ENCODE peak calls at places on chromosomes 6 and 20, in eight cellular contexts. One of them, this sample, is unnamed. For H3K4me1, the result is how much of the 10 kb centered on the place peaks cover.

GRCh38 chr6:80610821-80611220 is 504.4 kb downstream of the BCKDHB start:
- DNase-seq in psoas muscle: no peak
- DNase-seq in A549: peak
- DNase-seq in cardiac muscle cell: peak
- DNase-seq in right lobe of liver: no peak
- DNase-seq in IMR-90: peak
- DNase-seq in PC-3: peak
- DNase-seq in HCT116: no peak
- DNase-seq in this sample: peak

GRCh38 chr6:155201461-155202226 is 62.2 kb upstream of the CLDN20 start:
- DNase-seq in psoas muscle: no peak
- DNase-seq in A549: peak
- DNase-seq in cardiac muscle cell: no peak
- DNase-seq in right lobe of liver: no peak
- DNase-seq in IMR-90: peak
- DNase-seq in PC-3: peak
- DNase-seq in HCT116: peak
- DNase-seq in this sample: peak

GRCh38 chr20:7695622-7696021 is 244.6 kb downstream of the HAO1 start:
- DNase-seq in psoas muscle: no peak
- DNase-seq in A549: no peak
- DNase-seq in cardiac muscle cell: peak
- DNase-seq in right lobe of liver: no peak
- DNase-seq in IMR-90: peak
- DNase-seq in PC-3: peak
- DNase-seq in HCT116: no peak
- DNase-seq in this sample: peak

GRCh38 chr6:82298012-82298411 is 50.5 kb upstream of the IBTK start:
- DNase-seq in psoas muscle: no peak
- DNase-seq in A549: peak
- DNase-seq in cardiac muscle cell: no peak
- DNase-seq in right lobe of liver: no peak
- DNase-seq in IMR-90: peak
- DNase-seq in PC-3: peak
- DNase-seq in HCT116: peak
- DNase-seq in this sample: peak

GRCh38 chr6:91482498-91482897 is 895.6 kb upstream of the MAP3K7 start:
- DNase-seq in psoas muscle: no peak
- DNase-seq in A549: no peak
- DNase-seq in cardiac muscle cell: no peak
- DNase-seq in right lobe of liver: no peak
- DNase-seq in IMR-90: no peak
- DNase-seq in PC-3: no peak
- DNase-seq in HCT116: no peak
- DNase-seq in this sample: no peak

GRCh38 chr20:41507851-41508250 is 110.3 kb downstream of the CHD6 start:
- DNase-seq in psoas muscle: no peak
- DNase-seq in A549: no peak
- DNase-seq in cardiac muscle cell: no peak
- DNase-seq in right lobe of liver: no peak
- DNase-seq in IMR-90: no peak
- DNase-seq in PC-3: no peak
- DNase-seq in HCT116: no peak
- DNase-seq in this sample: no peak

GRCh38 chr6:169378620-169379381 is 125.2 kb upstream of the THBS2 start:
- DNase-seq in psoas muscle: no peak
- DNase-seq in A549: no peak
- DNase-seq in cardiac muscle cell: no peak
- DNase-seq in right lobe of liver: no peak
- DNase-seq in IMR-90: no peak
- DNase-seq in PC-3: no peak
- DNase-seq in HCT116: no peak
- DNase-seq in this sample: no peak

GRCh38 chr6:20168668-20169633 is 43.3 kb downstream of the MBOAT1 start:
- DNase-seq in psoas muscle: no peak
- DNase-seq in A549: no peak
- DNase-seq in cardiac muscle cell: peak
- DNase-seq in right lobe of liver: peak
- DNase-seq in IMR-90: no peak
- DNase-seq in PC-3: no peak
- DNase-seq in HCT116: no peak
- DNase-seq in this sample: no peak

GRCh38 chr6:89085409-89086012 is 5.0 kb downstream of the PNRC1 start:
- DNase-seq in psoas muscle: no peak
- DNase-seq in A549: no peak
- DNase-seq in cardiac muscle cell: peak
- DNase-seq in right lobe of liver: no peak
- DNase-seq in IMR-90: no peak
- DNase-seq in PC-3: no peak
- DNase-seq in HCT116: no peak
- DNase-seq in this sample: no peak

GRCh38 chr6:43628392-43629103 is 516 bp downstream of the GTPBP2 start:
- DNase-seq in psoas muscle: peak
- DNase-seq in A549: peak
- DNase-seq in cardiac muscle cell: peak
- DNase-seq in right lobe of liver: peak
- DNase-seq in IMR-90: peak
- DNase-seq in PC-3: peak
- DNase-seq in HCT116: peak
- DNase-seq in this sample: no peak

GRCh38 chr20:47202765-47203667 is 153.5 kb downstream of the ZMYND8 start:
- DNase-seq in psoas muscle: peak
- DNase-seq in A549: no peak
- DNase-seq in cardiac muscle cell: no peak
- DNase-seq in right lobe of liver: no peak
- DNase-seq in IMR-90: no peak
- DNase-seq in PC-3: peak
- DNase-seq in HCT116: no peak
- DNase-seq in this sample: no peak
- H3K4me1 ChIP-seq in psoas muscle: under half
- H3K4me1 ChIP-seq in A549: under half
- H3K4me1 ChIP-seq in cardiac muscle cell: under half
- H3K4me1 ChIP-seq in right lobe of liver: under half
- H3K4me1 ChIP-seq in IMR-90: under half
- H3K4me1 ChIP-seq in PC-3: half or more
- H3K4me1 ChIP-seq in HCT116: half or more
- H3K4me1 ChIP-seq in this sample: under half

GRCh38 chr6:35302604-35303218 is 5.1 kb downstream of the DEF6 start:
- DNase-seq in psoas muscle: peak
- DNase-seq in A549: no peak
- DNase-seq in cardiac muscle cell: peak
- DNase-seq in right lobe of liver: no peak
- DNase-seq in IMR-90: peak
- DNase-seq in PC-3: peak
- DNase-seq in HCT116: peak
- DNase-seq in this sample: peak
- H3K4me1 ChIP-seq in psoas muscle: under half
- H3K4me1 ChIP-seq in A549: under half
- H3K4me1 ChIP-seq in cardiac muscle cell: under half
- H3K4me1 ChIP-seq in right lobe of liver: under half
- H3K4me1 ChIP-seq in IMR-90: under half
- H3K4me1 ChIP-seq in PC-3: under half
- H3K4me1 ChIP-seq in HCT116: under half
- H3K4me1 ChIP-seq in this sample: under half

DNA sequence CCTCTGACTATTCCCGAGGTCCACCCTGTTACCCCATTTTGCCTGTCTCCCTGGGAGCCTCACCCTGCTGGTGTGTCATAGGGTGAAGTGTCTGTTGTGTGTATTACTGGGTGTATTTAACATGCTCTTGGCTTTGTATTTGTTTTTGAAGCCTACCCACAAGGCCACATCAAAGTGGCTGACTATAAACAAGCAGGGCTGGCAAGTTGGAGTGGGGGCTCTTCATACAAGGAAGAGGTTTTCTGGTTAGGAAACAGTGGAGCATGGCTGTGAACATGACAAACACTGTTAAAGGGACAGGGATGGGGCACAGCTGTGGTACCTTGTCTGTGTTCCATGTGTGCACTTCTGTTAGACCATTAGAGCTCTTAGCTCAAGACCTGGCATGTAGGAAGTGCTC is 26.3 kb downstream of the HECA start:
- DNase-seq in psoas muscle: no peak
- DNase-seq in A549: no peak
- DNase-seq in cardiac muscle cell: no peak
- DNase-seq in right lobe of liver: no peak
- DNase-seq in IMR-90: peak
- DNase-seq in PC-3: no peak
- DNase-seq in HCT116: peak
- DNase-seq in this sample: no peak
- H3K4me1 ChIP-seq in psoas muscle: under half
- H3K4me1 ChIP-seq in A549: under half
- H3K4me1 ChIP-seq in cardiac muscle cell: under half
- H3K4me1 ChIP-seq in right lobe of liver: under half
- H3K4me1 ChIP-seq in IMR-90: under half
- H3K4me1 ChIP-seq in PC-3: under half
- H3K4me1 ChIP-seq in HCT116: under half
- H3K4me1 ChIP-seq in this sample: under half

DNA sequence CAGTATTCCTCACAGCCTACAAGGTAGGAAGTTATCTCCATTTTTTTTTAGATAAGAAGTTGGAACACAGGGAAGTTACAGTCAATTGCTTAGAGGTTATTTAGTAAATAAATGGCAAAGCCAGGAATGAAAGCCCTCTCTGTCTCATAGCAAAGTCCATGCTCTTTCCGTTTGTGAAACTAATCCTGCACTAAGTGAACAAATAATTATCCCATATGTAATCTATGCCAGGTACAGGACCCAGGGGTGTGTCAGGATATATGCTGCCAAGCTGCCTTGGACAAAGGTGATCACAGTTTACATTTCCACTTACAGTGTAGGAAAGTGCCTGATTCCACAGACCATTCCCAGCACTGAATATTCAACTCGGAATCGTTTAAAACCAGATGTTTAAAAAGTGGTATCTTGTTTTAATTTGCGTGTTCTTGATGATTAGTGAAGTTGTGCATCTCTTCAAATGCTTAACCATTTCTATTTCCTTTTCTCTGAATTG is 13.6 kb upstream of the GMDS start:
- DNase-seq in psoas muscle: no peak
- DNase-seq in A549: no peak
- DNase-seq in cardiac muscle cell: no peak
- DNase-seq in right lobe of liver: peak
- DNase-seq in IMR-90: no peak
- DNase-seq in PC-3: peak
- DNase-seq in HCT116: no peak
- DNase-seq in this sample: no peak
- H3K4me1 ChIP-seq in psoas muscle: under half
- H3K4me1 ChIP-seq in A549: under half
- H3K4me1 ChIP-seq in cardiac muscle cell: under half
- H3K4me1 ChIP-seq in right lobe of liver: under half
- H3K4me1 ChIP-seq in IMR-90: under half
- H3K4me1 ChIP-seq in PC-3: under half
- H3K4me1 ChIP-seq in HCT116: under half
- H3K4me1 ChIP-seq in this sample: under half

DNA sequence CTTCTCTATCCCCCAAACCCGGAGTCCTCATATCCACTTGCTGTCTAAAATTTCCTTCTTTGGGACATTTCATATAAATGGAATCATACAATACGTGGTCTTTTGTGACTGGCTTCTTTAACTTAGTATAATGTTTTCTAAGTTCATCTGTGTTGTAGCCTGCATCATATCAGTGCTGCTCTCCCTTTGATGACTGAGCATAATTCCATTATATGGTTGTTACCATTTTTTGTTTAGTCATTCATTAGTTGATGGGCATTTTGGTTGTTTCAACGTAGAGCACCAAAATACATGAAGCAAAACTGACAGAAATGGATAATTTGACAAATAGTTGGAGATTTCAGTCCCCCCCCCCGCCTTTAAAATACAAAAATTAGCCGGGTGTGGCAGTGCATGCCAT is 71.5 kb downstream of the ZFAND3 start:
- DNase-seq in psoas muscle: no peak
- DNase-seq in A549: no peak
- DNase-seq in cardiac muscle cell: no peak
- DNase-seq in right lobe of liver: no peak
- DNase-seq in IMR-90: no peak
- DNase-seq in PC-3: no peak
- DNase-seq in HCT116: no peak
- DNase-seq in this sample: no peak
- H3K4me1 ChIP-seq in psoas muscle: under half
- H3K4me1 ChIP-seq in A549: under half
- H3K4me1 ChIP-seq in cardiac muscle cell: under half
- H3K4me1 ChIP-seq in right lobe of liver: under half
- H3K4me1 ChIP-seq in IMR-90: under half
- H3K4me1 ChIP-seq in PC-3: under half
- H3K4me1 ChIP-seq in HCT116: under half
- H3K4me1 ChIP-seq in this sample: under half

GRCh38 chr6:137159912-137160311 is 13.5 kb downstream of the IL22RA2 start:
- DNase-seq in psoas muscle: no peak
- DNase-seq in A549: no peak
- DNase-seq in cardiac muscle cell: no peak
- DNase-seq in right lobe of liver: no peak
- DNase-seq in IMR-90: no peak
- DNase-seq in PC-3: no peak
- DNase-seq in HCT116: no peak
- DNase-seq in this sample: no peak
- H3K4me1 ChIP-seq in psoas muscle: under half
- H3K4me1 ChIP-seq in A549: under half
- H3K4me1 ChIP-seq in cardiac muscle cell: under half
- H3K4me1 ChIP-seq in right lobe of liver: under half
- H3K4me1 ChIP-seq in IMR-90: under half
- H3K4me1 ChIP-seq in PC-3: under half
- H3K4me1 ChIP-seq in HCT116: under half
- H3K4me1 ChIP-seq in this sample: under half

GRCh38 chr20:62604796-62605195 is 37.5 kb upstream of the SLCO4A1 start:
- DNase-seq in psoas muscle: no peak
- DNase-seq in A549: no peak
- DNase-seq in cardiac muscle cell: no peak
- DNase-seq in right lobe of liver: no peak
- DNase-seq in IMR-90: no peak
- DNase-seq in PC-3: no peak
- DNase-seq in HCT116: no peak
- DNase-seq in this sample: no peak

GRCh38 chr20:62606551-62607201 is 35.6 kb upstream of the SLCO4A1 start:
- DNase-seq in psoas muscle: peak
- DNase-seq in A549: no peak
- DNase-seq in cardiac muscle cell: peak
- DNase-seq in right lobe of liver: no peak
- DNase-seq in IMR-90: no peak
- DNase-seq in PC-3: no peak
- DNase-seq in HCT116: no peak
- DNase-seq in this sample: no peak

GRCh38 chr20:62605236-62605948 is 36.9 kb upstream of the SLCO4A1 start:
- DNase-seq in psoas muscle: no peak
- DNase-seq in A549: no peak
- DNase-seq in cardiac muscle cell: no peak
- DNase-seq in right lobe of liver: no peak
- DNase-seq in IMR-90: no peak
- DNase-seq in PC-3: no peak
- DNase-seq in HCT116: no peak
- DNase-seq in this sample: no peak

GRCh38 chr20:62607366-62608217 is 34.7 kb upstream of the SLCO4A1 start:
- DNase-seq in psoas muscle: no peak
- DNase-seq in A549: no peak
- DNase-seq in cardiac muscle cell: no peak
- DNase-seq in right lobe of liver: no peak
- DNase-seq in IMR-90: no peak
- DNase-seq in PC-3: no peak
- DNase-seq in HCT116: no peak
- DNase-seq in this sample: no peak

DNA sequence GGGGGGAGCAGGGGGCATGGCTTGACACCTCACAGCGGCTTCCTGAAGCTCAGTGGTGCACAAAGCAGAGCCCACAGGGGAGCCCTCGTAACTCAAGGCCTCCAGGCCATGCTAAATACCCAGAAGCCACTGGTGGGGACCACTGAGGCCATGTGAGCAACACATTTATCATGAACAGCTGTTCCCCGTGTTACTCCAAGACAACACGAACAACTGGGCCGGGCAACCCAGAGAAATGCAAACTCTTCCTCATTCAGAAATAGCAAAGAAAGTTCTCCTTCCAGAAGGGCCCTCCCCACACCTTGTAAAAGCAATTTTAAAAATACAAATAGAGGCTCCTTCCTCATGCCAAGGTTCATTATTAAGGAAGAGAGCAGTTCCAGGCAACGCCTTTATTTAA is 36.3 kb upstream of the SLCO4A1 start:
- DNase-seq in psoas muscle: no peak
- DNase-seq in A549: no peak
- DNase-seq in cardiac muscle cell: no peak
- DNase-seq in right lobe of liver: no peak
- DNase-seq in IMR-90: no peak
- DNase-seq in PC-3: no peak
- DNase-seq in HCT116: no peak
- DNase-seq in this sample: no peak
- H3K4me1 ChIP-seq in psoas muscle: under half
- H3K4me1 ChIP-seq in A549: under half
- H3K4me1 ChIP-seq in cardiac muscle cell: under half
- H3K4me1 ChIP-seq in right lobe of liver: under half
- H3K4me1 ChIP-seq in IMR-90: under half
- H3K4me1 ChIP-seq in PC-3: half or more
- H3K4me1 ChIP-seq in HCT116: under half
- H3K4me1 ChIP-seq in this sample: under half

This sample was measured in foreskin keratinocyte.